ENCODE peak calls at places on chromosomes 5 and 9, in six cellular contexts. G is NCI-H1694 treated with DMSO at 0.1 percent for 48 hours; K is EH; H is activated T-cell treated with anti-CD3 and anti-CD28 coated beads, Interleukin-2, amount 50 U/mL, for 72 hours; U is hypothalamus; X is osteocyte. D is an unnamed sample.

GRCh38 chr5:11719888-11720481 is 184.3 kb downstream of the CTNND2 start:
- DNase-seq in G (peak), K (no peak), H (peak), U (peak), X (no peak), D (no peak)

GRCh38 chr5:14265574-14265973 is 122.4 kb downstream of the TRIO start:
- DNase-seq in G (no peak), K (peak), H (no peak), U (no peak), X (no peak), D (no peak)

GRCh38 chr5:40801771-40802562 is 3.8 kb upstream of the PRKAA1 start:
- DNase-seq in G (no peak), K (no peak), H (no peak), U (no peak), X (no peak), D (no peak)

GRCh38 chr9:133933426-133934026 is 58.6 kb downstream of the VAV2 start:
- DNase-seq in G (no peak), K (no peak), H (no peak), U (no peak), X (no peak), D (no peak)

GRCh38 chr9:106621299-106621920 is 241.6 kb upstream of the ZNF462 start:
- DNase-seq in G (no peak), K (no peak), H (no peak), U (peak), X (no peak), D (no peak)

GRCh38 chr5:106610041-106610440 is 1060.7 kb downstream of the EFNA5 start:
- DNase-seq in G (no peak), K (no peak), H (no peak), U (no peak), X (no peak), D (no peak)

GRCh38 chr5:73954381-73954780 is 328.4 kb downstream of the ARHGEF28 start:
- DNase-seq in G (peak), K (no peak), H (no peak), U (no peak), X (no peak), D (no peak)

GRCh38 chr5:38846379-38846967 is 661 bp downstream of the OSMR start:
- DNase-seq in G (no peak), K (peak), H (no peak), U (no peak), X (no peak), D (no peak)

GRCh38 chr9:134320195-134320885 is 5.9 kb upstream of the RXRA start:
- DNase-seq in G (no peak), K (no peak), H (no peak), U (no peak), X (no peak), D (no peak)

GRCh38 chr9:20559236-20559896 is 62.9 kb downstream of the MLLT3 start:
- DNase-seq in G (no peak), K (no peak), H (no peak), U (no peak), X (no peak), D (no peak)

GRCh38 chr5:140785905-140786686 is at the start of gene PCDHA1:
- DNase-seq in G (peak), K (no peak), H (no peak), U (no peak), X (no peak), D (no peak)

GRCh38 chr9:115986508-115986907 is 167.1 kb upstream of the PAPPA start:
- DNase-seq in G (no peak), K (no peak), H (no peak), U (no peak), X (no peak), D (no peak)

GRCh38 chr9:105862002-105862401 is 167.7 kb downstream of the TMEM38B start:
- DNase-seq in G (no peak), K (no peak), H (no peak), U (no peak), X (no peak), D (no peak)

GRCh38 chr5:143245929-143246561 is 157.4 kb downstream of the NR3C1 start:
- DNase-seq in G (no peak), K (peak), H (no peak), U (no peak), X (no peak), D (no peak)

GRCh38 chr5:78447775-78448424 is 87.5 kb downstream of the SCAMP1 start:
- DNase-seq in G (no peak), K (no peak), H (no peak), U (no peak), X (no peak), D (no peak)

GRCh38 chr5:160635046-160635445 is 213.4 kb downstream of the PTTG1 start:
- DNase-seq in G (no peak), K (no peak), H (no peak), U (no peak), X (no peak), D (no peak)

GRCh38 chr5:150412319-150413175 is at the start of gene CD74:
- DNase-seq in G (no peak), K (peak), H (peak), U (peak), X (no peak), D (peak)

GRCh38 chr5:138831703-138832102 is 43.4 kb downstream of the LRRTM2 start:
- DNase-seq in G (no peak), K (peak), H (no peak), U (no peak), X (no peak), D (no peak)

GRCh38 chr5:153974813-153975163 is 63.9 kb downstream of the FAM114A2 start:
- DNase-seq in G (no peak), K (no peak), H (no peak), U (no peak), X (no peak), D (no peak)

GRCh38 chr5:111163000-111163399 is 61.2 kb upstream of the CAMK4 start:
- DNase-seq in G (no peak), K (no peak), H (no peak), U (no peak), X (no peak), D (no peak)

GRCh38 chr9:1535051-1535450 is 480.1 kb upstream of the SMARCA2 start:
- DNase-seq in G (no peak), K (no peak), H (no peak), U (no peak), X (no peak), D (no peak)

D was measured in activated CD4-positive, alpha-beta memory T cell treated with anti-CD3 and anti-CD28 coated beads, Interleukin-2, amount 10 ng/mL, durations not matched to agents 7 days and 5 days.